ENCODE peak calls at places on chromosomes 5 and 9, in seven cellular contexts. C, N, T, D, V, H and K are unnamed samples.

GRCh38 chr5:17217421-17218352 is at the start of gene BASP1:
- DNase-seq in C (peak; percentile 84), H (peak; percentile 70), N (no peak), T (peak; percentile 31), D (no peak), V (peak; percentile 73), K (peak; percentile 89)

GRCh38 chr5:110727025-110727314 is 499 bp upstream of the TMEM232 start:
- DNase-seq in H (no peak), N (no peak), C (no peak), D (no peak), V (no peak), T (no peak), K (no peak)

GRCh38 chr9:79617395-79617794 is 45.6 kb downstream of the TLE4 start:
- DNase-seq in V (peak; percentile 64), C (peak; percentile 80), N (no peak), D (peak; percentile 22), H (peak; percentile 52), T (peak; percentile 69), K (peak; percentile 60)

GRCh38 chr5:16546712-16547111 is 70.1 kb downstream of the RETREG1 start:
- DNase-seq in V (no peak), T (no peak), D (no peak), N (no peak), H (no peak), C (peak; percentile 3), K (no peak)

GRCh38 chr5:16618138-16618897 is 1.5 kb upstream of the RETREG1 start:
- DNase-seq in C (no peak), T (no peak), N (no peak), D (no peak), H (no peak), V (no peak), K (no peak)

GRCh38 chr5:65050140-65050539 is 281.4 kb downstream of the CWC27 start:
- DNase-seq in T (no peak), N (no peak), C (no peak), D (no peak), H (no peak), V (no peak), K (no peak)

GRCh38 chr5:5409151-5409810 is 13.2 kb upstream of the ICE1 start:
- DNase-seq in H (no peak), D (no peak), T (no peak), C (no peak), N (no peak), V (no peak), K (no peak)

GRCh38 chr5:76849767-76850291 is at the start of gene S100Z:
- DNase-seq in V (no peak), C (peak; percentile 20), N (peak; percentile 5), H (no peak), D (no peak), T (no peak), K (no peak)

GRCh38 chr9:129885018-129885669 is 49.9 kb downstream of the USP20 start:
- DNase-seq in T (peak; percentile 72), H (peak; percentile 48), V (no peak), D (no peak), C (no peak), N (no peak), K (no peak)

GRCh38 chr5:142888469-142889085 is 118.4 kb downstream of the ARHGAP26 start:
- DNase-seq in N (no peak), H (no peak), D (no peak), C (peak; percentile 79), T (peak; percentile 26), V (peak; percentile 38), K (peak; percentile 61)

GRCh38 chr9:129567842-129568559 is 52.9 kb downstream of the C9orf50 start:
- DNase-seq in V (peak; percentile 76), T (peak; percentile 86), H (peak; percentile 54), D (no peak), N (no peak), C (peak; percentile 62), K (no peak)

GRCh38 chr5:38642194-38642987 is 85.9 kb upstream of the LIFR start:
- DNase-seq in N (no peak), C (no peak), V (no peak), H (no peak), T (no peak), D (no peak), K (peak; percentile 78)

GRCh38 chr9:135479469-135480052 is at the start of gene PPP1R26:
- DNase-seq in N (no peak), T (no peak), D (no peak), H (no peak), V (no peak), C (no peak), K (no peak)

GRCh38 chr5:169702726-169703481 is 65.8 kb downstream of the DOCK2 start:
- DNase-seq in T (no peak), N (no peak), H (no peak), V (no peak), D (no peak), C (no peak), K (peak; percentile 19)

GRCh38 chr9:93945400-93946337 is 9.5 kb downstream of the BARX1 start:
- DNase-seq in N (no peak), V (no peak), C (no peak), T (no peak), H (no peak), D (no peak), K (no peak)

GRCh38 chr5:149380466-149381121 is 1.5 kb upstream of the IL17B start:
- DNase-seq in N (no peak), C (no peak), H (peak; percentile 82), D (no peak), T (no peak), V (no peak), K (no peak)

GRCh38 chr9:105647595-105648349 is 14.5 kb upstream of the TAL2 start:
- DNase-seq in D (no peak), N (no peak), C (peak; percentile 11), H (no peak), V (no peak), T (no peak), K (peak; percentile 21)

GRCh38 chr5:181204561-181205401 is at the start of gene TRIM7:
- DNase-seq in D (no peak), T (peak; percentile 50), C (no peak), N (no peak), V (peak; percentile 50), H (no peak), K (peak; percentile 56)

GRCh38 chr5:6452622-6453504 is 4.2 kb downstream of the UBE2QL1 start:
- DNase-seq in D (peak; percentile 79), H (no peak), C (no peak), T (no peak), V (no peak), N (no peak), K (no peak)

GRCh38 chr5:36442352-36442751 is 140.7 kb upstream of the RANBP3L start:
- DNase-seq in C (no peak), H (no peak), N (no peak), T (no peak), D (no peak), V (no peak), K (no peak)
- H3K4me3 ChIP-seq in C (no peak overlapping the region), H (no peak overlapping the region), N (no peak overlapping the region), T (no peak overlapping the region), D (no peak overlapping the region), V (no peak overlapping the region), K (no peak overlapping the region)

DNA sequence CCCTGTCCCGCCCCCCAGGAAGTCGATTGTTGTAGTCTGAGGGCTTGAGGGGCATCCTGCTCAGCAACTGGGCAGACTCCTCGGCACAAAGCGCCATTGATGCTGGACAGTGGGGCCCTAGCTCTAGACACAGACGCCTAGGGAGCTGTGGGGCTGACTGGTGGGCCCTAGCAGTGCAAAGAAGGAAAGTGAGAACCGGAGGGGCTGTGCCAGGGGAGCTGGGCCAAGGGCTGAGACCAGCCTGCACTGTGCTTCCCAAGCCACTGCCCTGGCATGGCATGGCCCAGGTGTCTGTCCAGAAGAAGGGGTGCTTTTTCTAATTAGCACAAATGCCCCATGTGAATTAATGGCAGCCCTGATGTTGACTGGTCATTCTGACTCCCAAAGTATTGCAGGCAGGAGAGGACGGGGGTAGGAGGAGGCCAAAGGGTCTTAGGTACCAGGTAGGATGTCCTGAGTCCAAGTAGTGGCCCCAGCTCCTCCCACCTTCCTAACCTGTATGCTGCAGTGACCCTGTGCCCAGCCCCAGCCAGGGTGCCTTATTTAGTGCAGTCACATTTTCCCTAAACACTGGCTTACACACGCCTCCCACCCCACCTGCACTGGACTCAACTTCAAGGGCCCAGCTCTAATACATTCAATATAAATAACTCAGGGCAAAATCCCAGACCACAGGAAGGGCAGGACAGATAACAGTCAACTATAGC is 15.9 kb downstream of the TCF7 start:
- DNase-seq in N (no peak), T (no peak), C (no peak), D (no peak), V (no peak), H (no peak), K (no peak)
- H3K4me3 ChIP-seq in N (peak overlapping the region; percentile 43), T (no peak overlapping the region), C (no peak overlapping the region), D (no peak overlapping the region), V (no peak overlapping the region), H (no peak overlapping the region), K (no peak overlapping the region)

GRCh38 chr9:98101416-98101815 is 17.6 kb downstream of the TRIM14 start:
- DNase-seq in V (no peak), D (no peak), T (no peak), C (no peak), H (no peak), N (no peak), K (no peak)
- H3K4me3 ChIP-seq in V (no peak overlapping the region), D (no peak overlapping the region), T (no peak overlapping the region), C (no peak overlapping the region), H (no peak overlapping the region), N (peak overlapping the region; percentile 8), K (no peak overlapping the region)

GRCh38 chr9:121213136-121213806 is 11.6 kb upstream of the RAB14 start:
- DNase-seq in D (peak; percentile 85), C (peak; percentile 91), T (peak; percentile 89), N (peak; percentile 25), H (peak; percentile 93), V (peak; percentile 80), K (peak; percentile 87)
- H3K4me3 ChIP-seq in D (no peak overlapping the region), C (no peak overlapping the region), T (no peak overlapping the region), N (no peak overlapping the region), H (no peak overlapping the region), V (no peak overlapping the region), K (no peak overlapping the region)

DNA sequence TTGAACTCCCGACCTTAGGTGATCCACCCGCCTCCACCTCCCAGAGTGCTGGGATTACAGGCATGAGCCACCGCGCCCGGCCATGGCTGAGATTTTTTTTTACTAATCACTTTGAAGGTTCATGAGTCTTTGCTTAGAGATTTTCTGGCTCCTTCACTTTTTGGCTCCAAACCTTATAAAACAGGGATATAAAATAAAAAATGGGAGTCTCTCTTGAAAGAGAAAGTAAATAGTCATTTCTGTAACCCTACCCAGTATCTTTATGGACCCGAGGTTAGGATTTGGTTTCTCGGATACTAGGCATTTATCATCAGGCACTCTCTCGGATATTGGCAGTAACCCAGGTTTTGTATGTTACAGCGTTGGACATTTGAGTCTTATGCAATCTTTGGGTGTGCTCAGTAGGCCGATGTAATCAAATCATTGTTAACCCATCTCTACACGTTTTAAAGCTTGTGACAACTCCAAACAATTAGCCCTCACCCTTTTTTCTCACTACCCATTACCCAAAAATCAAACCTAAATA is 25.3 kb downstream of the STXBP1 start:
- DNase-seq in V (peak; percentile 74), D (no peak), T (peak; percentile 67), C (peak; percentile 90), H (peak; percentile 47), N (no peak), K (peak; percentile 91)
- H3K4me3 ChIP-seq in V (no peak overlapping the region), D (no peak overlapping the region), T (no peak overlapping the region), C (peak overlapping the region; percentile 46), H (no peak overlapping the region), N (no peak overlapping the region), K (peak overlapping the region; percentile 0)